ENCODE peak calls at places on chromosomes 12 and 14, in seven cellular contexts. Y is tibial nerve, A is IMR-90, S is testis, R is sigmoid colon, W is heart left ventricle, T is uterus. H is an unnamed sample.

GRCh38 chr12:70366581-70367267 is 634 bp downstream of the KCNMB4 start:
- DNase-seq in Y (no peak), A (peak), S (peak), R (peak), W (no peak), T (peak), H (no peak)

GRCh38 chr12:113019045-113019444 is 37.5 kb upstream of the DTX1 start:
- DNase-seq in Y (no peak), A (no peak), S (no peak), R (no peak), W (no peak), T (no peak), H (no peak)

GRCh38 chr12:3380200-3381020 is 110.6 kb upstream of the PRMT8 start:
- DNase-seq in Y (no peak), A (no peak), S (peak), R (no peak), W (no peak), T (no peak), H (no peak)

GRCh38 chr12:9648701-9649531 is 20.6 kb upstream of the CLEC2D start:
- DNase-seq in Y (no peak), A (peak), S (no peak), R (no peak), W (no peak), T (no peak), H (no peak)

GRCh38 chr12:60072911-60073310 is 477.1 kb downstream of the SLC16A7 start:
- DNase-seq in Y (no peak), A (peak), S (no peak), R (no peak), W (no peak), T (no peak), H (no peak)

GRCh38 chr14:92456215-92457017 is 57.2 kb upstream of the RIN3 start:
- DNase-seq in Y (peak), A (peak), S (peak), R (peak), W (peak), T (peak), H (no peak)

GRCh38 chr14:62301076-62301475 is 538.9 kb downstream of the SNAPC1 start:
- DNase-seq in Y (no peak), A (peak), S (no peak), R (no peak), W (no peak), T (no peak), H (no peak)

GRCh38 chr12:116206828-116207227 is 70.7 kb downstream of the MED13L start:
- DNase-seq in Y (no peak), A (no peak), S (no peak), R (no peak), W (no peak), T (no peak), H (no peak)

GRCh38 chr14:75654127-75654732 is 6.4 kb downstream of the ERG28 start:
- DNase-seq in Y (peak), A (peak), S (peak), R (peak), W (peak), T (peak), H (peak)

GRCh38 chr12:92764820-92765219 is 62.0 kb downstream of the PLEKHG7 start:
- DNase-seq in Y (no peak), A (peak), S (no peak), R (no peak), W (peak), T (no peak), H (no peak)

GRCh38 chr12:8676651-8677050 is 14.0 kb upstream of the MFAP5 start:
- DNase-seq in Y (no peak), A (no peak), S (no peak), R (no peak), W (no peak), T (no peak), H (no peak)

DNA sequence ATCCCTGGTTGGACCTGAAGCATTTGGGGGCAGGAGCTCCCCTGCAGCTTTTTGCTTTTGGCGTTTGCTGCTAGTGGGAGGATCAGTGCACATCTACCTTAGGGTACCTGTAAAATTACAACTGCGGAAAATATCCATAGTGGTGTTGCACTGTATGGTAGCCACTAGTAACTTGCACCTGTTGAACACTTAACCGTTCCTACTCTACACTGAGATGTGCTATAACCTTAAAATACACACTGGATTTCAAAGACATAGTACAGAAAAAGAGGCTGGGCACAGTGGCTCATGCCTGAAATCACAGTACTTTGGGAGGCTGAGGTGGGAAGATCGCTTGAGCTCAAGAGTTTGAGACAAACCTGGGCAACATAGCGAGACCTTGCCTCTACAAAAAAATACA is 2.9 kb downstream of the P2RX4 start:
- DNase-seq in Y (no peak), A (no peak), S (no peak), R (no peak), W (no peak), T (no peak), H (no peak)
- H3K27ac ChIP-seq in Y (no peak), A (no peak), S (no peak), R (no peak), W (no peak), T (no peak), H (no peak)

DNA sequence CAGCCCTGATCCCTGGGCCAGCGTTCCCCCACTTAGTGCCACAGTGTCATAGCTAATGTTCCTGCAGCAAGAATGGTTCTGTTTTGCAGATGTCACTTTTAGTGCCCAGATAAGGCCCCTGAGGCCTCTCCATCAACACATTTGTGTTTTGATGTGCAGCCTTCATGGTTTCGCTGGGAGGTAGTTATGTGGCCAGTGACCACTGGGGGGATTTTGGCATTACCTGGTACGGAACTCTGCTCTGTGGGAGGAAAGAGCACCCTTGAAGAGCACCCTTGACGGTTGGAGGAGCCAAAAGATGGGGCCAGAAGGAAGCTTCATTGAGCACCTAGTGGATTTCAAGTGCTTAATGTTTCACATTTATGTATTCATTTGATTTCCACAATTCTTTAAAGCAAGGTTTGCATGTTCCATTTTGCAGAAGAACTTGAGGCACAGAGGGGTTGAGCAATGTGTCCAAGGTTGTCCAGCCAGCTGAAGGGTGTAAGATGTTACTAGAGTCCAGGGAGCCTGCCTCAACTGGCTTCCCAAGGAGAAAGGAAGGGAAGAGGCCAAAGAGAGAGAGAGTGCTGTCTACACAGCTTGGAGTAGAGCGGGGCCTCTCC is 13.0 kb downstream of the SERPINA11 start:
- DNase-seq in Y (no peak), A (no peak), S (no peak), R (no peak), W (no peak), T (no peak), H (no peak)
- TF ChIP-seq POLR2A in Y (no peak), A (no peak), S (no peak), R (no peak), W (no peak), T (no peak), H (no peak)

GRCh38 chr12:69108024-69108423 is 131.3 kb upstream of the CPSF6 start:
- DNase-seq in Y (no peak), A (no peak), S (no peak), R (no peak), W (no peak), T (no peak), H (no peak)
- TF ChIP-seq CTCF in Y (no peak), A (no peak), S (no peak), R (no peak), W (no peak), T (no peak), H (no peak)

DNA sequence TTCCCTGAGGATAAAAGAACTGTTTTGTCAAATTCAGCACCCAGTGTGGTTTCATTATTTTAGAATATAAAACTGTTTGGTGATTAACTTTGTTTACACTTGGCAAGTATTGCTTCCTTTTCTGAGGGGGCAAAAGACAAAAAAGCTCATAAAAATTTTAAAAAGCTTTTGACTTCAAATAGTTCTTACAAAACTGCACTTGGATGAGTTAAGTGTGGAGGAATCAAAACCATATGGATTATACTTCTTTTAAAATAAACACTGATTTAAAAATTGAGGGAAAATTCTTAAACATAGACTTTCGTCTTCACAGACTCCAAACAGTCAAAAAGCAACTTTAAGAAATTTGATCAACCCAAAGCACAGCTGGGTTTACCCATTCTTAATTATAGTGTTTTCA is 231.5 kb upstream of the DCN start:
- DNase-seq in Y (no peak), A (no peak), S (no peak), R (no peak), W (no peak), T (no peak), H (no peak)
- H3K27ac ChIP-seq in Y (no peak), A (peak), S (no peak), R (no peak), W (no peak), T (no peak), H (no peak)

GRCh38 chr12:53492830-53493609 is 6.2 kb downstream of the MAP3K12 start:
- DNase-seq in Y (peak), A (peak), S (peak), R (peak), W (peak), T (peak), H (peak)
- TF ChIP-seq POLR2A in Y (peak), A (no peak), S (peak), R (peak), W (peak), T (peak), H (peak)

GRCh38 chr12:23055004-23055403 is 430.0 kb downstream of the ETNK1 start:
- DNase-seq in Y (no peak), A (peak), S (peak), R (no peak), W (no peak), T (no peak), H (no peak)
- TF ChIP-seq CTCF in Y (no peak), A (peak), S (no peak), R (no peak), W (peak), T (no peak), H (no peak)

GRCh38 chr12:68932123-68932700 is 759 bp downstream of the CPM start:
- DNase-seq in Y (no peak), A (no peak), S (no peak), R (no peak), W (no peak), T (no peak), H (no peak)
- H3K27ac ChIP-seq in Y (peak), A (no peak), S (peak), R (peak), W (peak), T (no peak), H (no peak)

GRCh38 chr12:98503343-98503592 is 12.1 kb upstream of the TMPO start:
- DNase-seq in Y (peak), A (peak), S (peak), R (peak), W (peak), T (peak), H (peak)

GRCh38 chr12:98498635-98499034 is 16.8 kb upstream of the TMPO start:
- DNase-seq in Y (no peak), A (no peak), S (no peak), R (no peak), W (no peak), T (no peak), H (no peak)

GRCh38 chr12:98499668-98500456 is 15.5 kb upstream of the TMPO start:
- DNase-seq in Y (no peak), A (no peak), S (no peak), R (no peak), W (no peak), T (no peak), H (no peak)

GRCh38 chr12:98504368-98504617 is 11.1 kb upstream of the TMPO start:
- DNase-seq in Y (no peak), A (no peak), S (no peak), R (no peak), W (no peak), T (no peak), H (no peak)

DNA sequence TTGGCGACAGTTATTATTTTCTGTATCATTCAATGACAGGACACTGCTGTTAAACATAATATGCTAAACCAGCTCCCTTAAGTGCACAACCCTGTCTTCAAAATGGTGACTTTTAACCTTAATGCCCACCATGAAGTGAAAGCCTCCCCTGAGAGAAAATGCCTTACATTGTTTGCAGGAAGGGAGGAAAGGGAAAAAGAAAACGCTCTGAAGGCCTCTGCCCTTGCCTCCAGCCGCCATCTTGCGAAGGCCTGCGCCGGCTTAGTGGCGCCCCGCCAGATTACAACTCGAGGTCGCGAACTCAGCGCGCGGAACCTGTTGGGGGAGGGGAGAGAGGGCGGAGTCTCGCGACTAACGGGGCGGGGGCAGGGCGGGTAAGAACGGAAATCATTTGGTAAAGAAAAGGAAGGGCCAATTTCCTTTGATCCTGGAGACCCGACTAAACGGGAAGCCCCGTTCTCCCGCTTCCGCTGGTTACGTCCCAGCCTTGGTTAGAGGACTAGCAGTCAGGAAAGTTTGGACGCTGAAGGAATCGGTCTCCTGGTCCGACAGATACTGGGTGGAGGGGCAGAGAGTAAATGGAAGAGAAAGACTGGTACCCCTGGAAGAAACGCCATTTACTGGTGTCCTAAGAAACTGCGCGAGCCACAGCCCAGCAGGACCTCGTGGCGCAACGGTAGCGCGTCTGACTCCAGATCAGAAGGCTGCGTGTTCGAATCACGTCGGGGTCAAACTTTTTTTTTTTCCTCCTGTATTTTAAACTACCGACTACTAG is 11.6 kb upstream of the TMPO start:
- DNase-seq in Y (peak), A (peak), S (peak), R (peak), W (peak), T (peak), H (peak)
- TF ChIP-seq POLR2A in Y (no peak), A (no peak), S (no peak), R (no peak), W (peak), T (peak), H (no peak)

DNA sequence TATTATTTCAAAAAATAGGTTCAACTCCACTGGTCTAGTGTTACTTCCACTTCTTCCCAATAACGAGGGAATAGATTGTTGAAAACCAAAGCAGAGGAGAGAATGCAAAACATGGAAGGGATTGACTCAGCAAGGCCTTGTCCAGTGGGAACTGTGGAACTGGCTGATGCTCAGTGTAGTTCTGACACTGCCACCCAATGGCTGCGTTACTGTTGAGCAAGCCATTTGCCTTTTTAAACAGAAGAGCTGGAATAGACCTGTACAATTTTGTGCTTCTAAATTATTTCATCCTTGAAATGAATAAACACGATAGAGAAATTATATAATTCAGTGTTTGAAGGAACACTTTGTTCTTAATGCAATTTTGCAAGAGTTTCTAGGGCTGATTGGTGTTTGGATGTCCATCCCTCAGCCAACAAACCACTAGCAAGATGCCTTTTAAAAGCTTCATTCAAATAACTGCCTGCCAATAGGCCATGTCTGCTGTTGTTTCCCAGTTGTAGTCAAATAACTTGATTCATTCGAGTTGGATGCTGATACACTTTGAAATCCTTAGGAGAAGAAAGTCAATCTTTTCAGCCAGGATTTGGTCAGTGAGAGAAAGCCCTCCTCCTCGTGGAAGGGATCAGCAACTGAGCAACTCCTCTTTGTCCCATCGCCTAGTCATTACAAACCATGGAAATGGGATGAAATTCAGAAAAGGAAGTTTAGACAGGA is 7.2 kb upstream of the MGP start:
- DNase-seq in Y (peak), A (peak), S (peak), R (peak), W (peak), T (peak), H (no peak)
- TF ChIP-seq CTCF in Y (peak), A (no peak), S (no peak), R (no peak), W (peak), T (peak), H (no peak)